ENCODE peak calls at places on chromosomes 3 and 15, in ten cellular contexts. One of them, this sample, is unnamed.
A peak's percentile ranks its signal among the peaks of the same experiment; 100 is the strongest.

GRCh38 chr3:157542711-157543485 is 39.7 kb upstream of the VEPH1 start:
- DNase-seq in esophagus muscularis mucosa: no peak
- DNase-seq in BJ: no peak
- DNase-seq in fibroblast of lung: peak; percentile 79
- DNase-seq in HCT116: no peak
- DNase-seq in heart left ventricle: peak; percentile 84
- DNase-seq in mucosa of descending colon: peak; percentile 87
- DNase-seq in CD8-positive, alpha-beta T cell: no peak
- DNase-seq in psoas muscle: peak; percentile 79
- DNase-seq in WERI-Rb-1: peak; percentile 58
- DNase-seq in this sample: no peak

GRCh38 chr3:130849111-130849552 is 44.8 kb upstream of the ATP2C1 start:
- DNase-seq in esophagus muscularis mucosa: no peak
- DNase-seq in BJ: no peak
- DNase-seq in fibroblast of lung: no peak
- DNase-seq in HCT116: no peak
- DNase-seq in heart left ventricle: peak; percentile 54
- DNase-seq in mucosa of descending colon: peak; percentile 76
- DNase-seq in CD8-positive, alpha-beta T cell: no peak
- DNase-seq in psoas muscle: peak; percentile 34
- DNase-seq in WERI-Rb-1: peak; percentile 9
- DNase-seq in this sample: peak; percentile 39

GRCh38 chr3:155805204-155805801 is 775 bp downstream of the C3orf33 start:
- DNase-seq in esophagus muscularis mucosa: no peak
- DNase-seq in BJ: no peak
- DNase-seq in fibroblast of lung: no peak
- DNase-seq in HCT116: peak; percentile 12
- DNase-seq in heart left ventricle: peak; percentile 45
- DNase-seq in mucosa of descending colon: peak; percentile 70
- DNase-seq in CD8-positive, alpha-beta T cell: peak; percentile 4
- DNase-seq in psoas muscle: peak; percentile 45
- DNase-seq in WERI-Rb-1: no peak
- DNase-seq in this sample: no peak

GRCh38 chr3:31157893-31158620 is 263.6 kb upstream of the GADL1 start:
- DNase-seq in esophagus muscularis mucosa: no peak
- DNase-seq in BJ: peak; percentile 37
- DNase-seq in fibroblast of lung: peak; percentile 56
- DNase-seq in HCT116: no peak
- DNase-seq in heart left ventricle: no peak
- DNase-seq in mucosa of descending colon: no peak
- DNase-seq in CD8-positive, alpha-beta T cell: no peak
- DNase-seq in psoas muscle: no peak
- DNase-seq in WERI-Rb-1: no peak
- DNase-seq in this sample: no peak

GRCh38 chr15:38474155-38474757 is 20.3 kb downstream of the FAM98B start:
- DNase-seq in esophagus muscularis mucosa: no peak
- DNase-seq in BJ: peak; percentile 26
- DNase-seq in fibroblast of lung: peak; percentile 70
- DNase-seq in HCT116: peak; percentile 29
- DNase-seq in heart left ventricle: no peak
- DNase-seq in mucosa of descending colon: no peak
- DNase-seq in CD8-positive, alpha-beta T cell: peak; percentile 24
- DNase-seq in psoas muscle: no peak
- DNase-seq in WERI-Rb-1: peak; percentile 10
- DNase-seq in this sample: peak; percentile 17

GRCh38 chr3:78992830-78993229 is 775.0 kb downstream of the ROBO1 start:
- DNase-seq in esophagus muscularis mucosa: no peak
- DNase-seq in BJ: no peak
- DNase-seq in fibroblast of lung: no peak
- DNase-seq in HCT116: no peak
- DNase-seq in heart left ventricle: no peak
- DNase-seq in mucosa of descending colon: no peak
- DNase-seq in CD8-positive, alpha-beta T cell: no peak
- DNase-seq in psoas muscle: no peak
- DNase-seq in WERI-Rb-1: no peak
- DNase-seq in this sample: no peak

GRCh38 chr3:138180375-138181029 is 5.8 kb upstream of the DBR1 start:
- DNase-seq in esophagus muscularis mucosa: no peak
- DNase-seq in BJ: no peak
- DNase-seq in fibroblast of lung: peak; percentile 27
- DNase-seq in HCT116: peak; percentile 41
- DNase-seq in heart left ventricle: no peak
- DNase-seq in mucosa of descending colon: no peak
- DNase-seq in CD8-positive, alpha-beta T cell: no peak
- DNase-seq in psoas muscle: no peak
- DNase-seq in WERI-Rb-1: peak; percentile 38
- DNase-seq in this sample: no peak

GRCh38 chr3:72200332-72200731 is 415.4 kb upstream of the PROK2 start:
- DNase-seq in esophagus muscularis mucosa: no peak
- DNase-seq in BJ: no peak
- DNase-seq in fibroblast of lung: no peak
- DNase-seq in HCT116: no peak
- DNase-seq in heart left ventricle: no peak
- DNase-seq in mucosa of descending colon: no peak
- DNase-seq in CD8-positive, alpha-beta T cell: no peak
- DNase-seq in psoas muscle: no peak
- DNase-seq in WERI-Rb-1: no peak
- DNase-seq in this sample: no peak

GRCh38 chr3:10952525-10952924 is 40.0 kb upstream of the SLC6A1 start:
- DNase-seq in esophagus muscularis mucosa: no peak
- DNase-seq in BJ: no peak
- DNase-seq in fibroblast of lung: no peak
- DNase-seq in HCT116: no peak
- DNase-seq in heart left ventricle: no peak
- DNase-seq in mucosa of descending colon: no peak
- DNase-seq in CD8-positive, alpha-beta T cell: no peak
- DNase-seq in psoas muscle: no peak
- DNase-seq in WERI-Rb-1: no peak
- DNase-seq in this sample: no peak

GRCh38 chr3:8445861-8446260 is 55.8 kb upstream of the LMCD1 start:
- DNase-seq in esophagus muscularis mucosa: no peak
- DNase-seq in BJ: peak; percentile 90
- DNase-seq in fibroblast of lung: peak; percentile 99
- DNase-seq in HCT116: no peak
- DNase-seq in heart left ventricle: no peak
- DNase-seq in mucosa of descending colon: no peak
- DNase-seq in CD8-positive, alpha-beta T cell: no peak
- DNase-seq in psoas muscle: no peak
- DNase-seq in WERI-Rb-1: no peak
- DNase-seq in this sample: no peak

GRCh38 chr3:16937421-16937820 is 52.7 kb downstream of the PLCL2 start:
- DNase-seq in esophagus muscularis mucosa: no peak
- DNase-seq in BJ: no peak
- DNase-seq in fibroblast of lung: peak; percentile 29
- DNase-seq in HCT116: no peak
- DNase-seq in heart left ventricle: no peak
- DNase-seq in mucosa of descending colon: no peak
- DNase-seq in CD8-positive, alpha-beta T cell: no peak
- DNase-seq in psoas muscle: no peak
- DNase-seq in WERI-Rb-1: no peak
- DNase-seq in this sample: no peak

GRCh38 chr15:27458370-27459084 is 487.5 kb downstream of the GABRG3 start:
- DNase-seq in esophagus muscularis mucosa: peak; percentile 64
- DNase-seq in BJ: no peak
- DNase-seq in fibroblast of lung: no peak
- DNase-seq in HCT116: no peak
- DNase-seq in heart left ventricle: no peak
- DNase-seq in mucosa of descending colon: no peak
- DNase-seq in CD8-positive, alpha-beta T cell: no peak
- DNase-seq in psoas muscle: no peak
- DNase-seq in WERI-Rb-1: no peak
- DNase-seq in this sample: no peak

GRCh38 chr3:16338999-16339398 is 74.0 kb downstream of the OXNAD1 start:
- DNase-seq in esophagus muscularis mucosa: no peak
- DNase-seq in BJ: peak; percentile 95
- DNase-seq in fibroblast of lung: peak; percentile 90
- DNase-seq in HCT116: no peak
- DNase-seq in heart left ventricle: no peak
- DNase-seq in mucosa of descending colon: no peak
- DNase-seq in CD8-positive, alpha-beta T cell: peak; percentile 8
- DNase-seq in psoas muscle: no peak
- DNase-seq in WERI-Rb-1: peak; percentile 30
- DNase-seq in this sample: no peak

GRCh38 chr3:26535151-26535550 is 87.4 kb upstream of the LRRC3B start:
- DNase-seq in esophagus muscularis mucosa: no peak
- DNase-seq in BJ: no peak
- DNase-seq in fibroblast of lung: no peak
- DNase-seq in HCT116: no peak
- DNase-seq in heart left ventricle: no peak
- DNase-seq in mucosa of descending colon: no peak
- DNase-seq in CD8-positive, alpha-beta T cell: no peak
- DNase-seq in psoas muscle: no peak
- DNase-seq in WERI-Rb-1: no peak
- DNase-seq in this sample: no peak

GRCh38 chr3:87901141-87901540 is 157.7 kb downstream of the CGGBP1 start:
- DNase-seq in esophagus muscularis mucosa: no peak
- DNase-seq in BJ: no peak
- DNase-seq in fibroblast of lung: no peak
- DNase-seq in HCT116: no peak
- DNase-seq in heart left ventricle: no peak
- DNase-seq in mucosa of descending colon: no peak
- DNase-seq in CD8-positive, alpha-beta T cell: no peak
- DNase-seq in psoas muscle: no peak
- DNase-seq in WERI-Rb-1: no peak
- DNase-seq in this sample: no peak

GRCh38 chr15:70236306-70237103 is 138.8 kb upstream of the TLE3 start:
- DNase-seq in esophagus muscularis mucosa: no peak
- DNase-seq in BJ: no peak
- DNase-seq in fibroblast of lung: peak; percentile 88
- DNase-seq in HCT116: no peak
- DNase-seq in heart left ventricle: no peak
- DNase-seq in mucosa of descending colon: no peak
- DNase-seq in CD8-positive, alpha-beta T cell: no peak
- DNase-seq in psoas muscle: no peak
- DNase-seq in WERI-Rb-1: no peak
- DNase-seq in this sample: no peak

GRCh38 chr3:45765956-45766355 is 30.4 kb downstream of the SLC6A20 start:
- DNase-seq in esophagus muscularis mucosa: no peak
- DNase-seq in BJ: no peak
- DNase-seq in fibroblast of lung: no peak
- DNase-seq in HCT116: no peak
- DNase-seq in heart left ventricle: no peak
- DNase-seq in mucosa of descending colon: no peak
- DNase-seq in CD8-positive, alpha-beta T cell: no peak
- DNase-seq in psoas muscle: no peak
- DNase-seq in WERI-Rb-1: no peak
- DNase-seq in this sample: no peak

GRCh38 chr3:4351164-4351855 is 48.1 kb downstream of the SETMAR start:
- DNase-seq in esophagus muscularis mucosa: no peak
- DNase-seq in BJ: no peak
- DNase-seq in fibroblast of lung: peak; percentile 68
- DNase-seq in HCT116: no peak
- DNase-seq in heart left ventricle: no peak
- DNase-seq in mucosa of descending colon: no peak
- DNase-seq in CD8-positive, alpha-beta T cell: no peak
- DNase-seq in psoas muscle: no peak
- DNase-seq in WERI-Rb-1: no peak
- DNase-seq in this sample: no peak

GRCh38 chr3:152302521-152303021 is 33.8 kb downstream of the MBNL1 start:
- DNase-seq in esophagus muscularis mucosa: no peak
- DNase-seq in BJ: peak; percentile 98
- DNase-seq in fibroblast of lung: peak; percentile 91
- DNase-seq in HCT116: no peak
- DNase-seq in heart left ventricle: peak; percentile 74
- DNase-seq in mucosa of descending colon: no peak
- DNase-seq in CD8-positive, alpha-beta T cell: no peak
- DNase-seq in psoas muscle: peak; percentile 40
- DNase-seq in WERI-Rb-1: no peak
- DNase-seq in this sample: peak; percentile 38

DNA sequence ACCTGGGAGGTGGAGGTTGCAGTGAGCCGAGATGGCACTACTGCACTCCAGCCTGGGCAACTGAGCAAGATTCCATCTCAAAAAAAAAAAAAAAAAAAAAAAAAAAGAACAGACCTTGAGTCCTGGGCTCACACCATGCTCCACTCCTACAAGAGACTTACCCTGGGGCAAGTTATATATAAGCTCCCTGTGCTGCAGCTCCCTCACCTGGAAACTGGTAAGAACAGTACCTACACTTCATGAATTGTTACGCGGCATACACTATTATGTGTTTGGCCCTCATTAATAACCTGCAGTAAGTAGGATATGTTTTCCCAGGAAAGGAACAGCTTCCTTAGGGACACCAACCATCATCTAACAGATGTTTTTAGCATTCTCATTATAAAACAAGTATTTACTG is 119.6 kb downstream of the FMN1 start:
- DNase-seq in esophagus muscularis mucosa: no peak
- DNase-seq in BJ: no peak
- DNase-seq in fibroblast of lung: no peak
- DNase-seq in HCT116: no peak
- DNase-seq in heart left ventricle: no peak
- DNase-seq in mucosa of descending colon: no peak
- DNase-seq in CD8-positive, alpha-beta T cell: no peak
- DNase-seq in psoas muscle: no peak
- DNase-seq in WERI-Rb-1: no peak
- DNase-seq in this sample: no peak
- TF ChIP-seq CTCF in esophagus muscularis mucosa: no peak
- TF ChIP-seq CTCF in BJ: no peak
- TF ChIP-seq CTCF in fibroblast of lung: no peak
- TF ChIP-seq CTCF in HCT116: peak; percentile 18
- TF ChIP-seq CTCF in heart left ventricle: no peak
- TF ChIP-seq CTCF in mucosa of descending colon: no peak
- TF ChIP-seq CTCF in CD8-positive, alpha-beta T cell: no peak
- TF ChIP-seq CTCF in psoas muscle: peak; percentile 27
- TF ChIP-seq CTCF in WERI-Rb-1: peak; percentile 5
- TF ChIP-seq CTCF in this sample: no peak

GRCh38 chr3:51389423-51390183 is 1.5 kb upstream of the RBM15B start:
- DNase-seq in esophagus muscularis mucosa: no peak
- DNase-seq in BJ: no peak
- DNase-seq in fibroblast of lung: peak; percentile 48
- DNase-seq in HCT116: no peak
- DNase-seq in heart left ventricle: peak; percentile 48
- DNase-seq in mucosa of descending colon: peak; percentile 61
- DNase-seq in CD8-positive, alpha-beta T cell: peak; percentile 34
- DNase-seq in psoas muscle: peak; percentile 46
- DNase-seq in WERI-Rb-1: peak; percentile 76
- DNase-seq in this sample: no peak
- H3K36me3 ChIP-seq in esophagus muscularis mucosa: peaks cover 32% of the 10 kb centered on the region
- H3K36me3 ChIP-seq in BJ: peaks cover 18% of the 10 kb centered on the region
- H3K36me3 ChIP-seq in fibroblast of lung: peaks cover 32% of the 10 kb centered on the region
- H3K36me3 ChIP-seq in HCT116: peaks cover 3% of the 10 kb centered on the region
- H3K36me3 ChIP-seq in heart left ventricle: peaks cover 10% of the 10 kb centered on the region
- H3K36me3 ChIP-seq in mucosa of descending colon: no peaks in the 10 kb centered on the region
- H3K36me3 ChIP-seq in CD8-positive, alpha-beta T cell: peaks cover 23% of the 10 kb centered on the region
- H3K36me3 ChIP-seq in psoas muscle: peaks cover 3% of the 10 kb centered on the region
- H3K36me3 ChIP-seq in WERI-Rb-1: peaks cover 80% of the 10 kb centered on the region
- H3K36me3 ChIP-seq in this sample: peaks cover 36% of the 10 kb centered on the region

GRCh38 chr15:68578175-68578959 is 426 bp upstream of the CORO2B start:
- DNase-seq in esophagus muscularis mucosa: no peak
- DNase-seq in BJ: no peak
- DNase-seq in fibroblast of lung: peak; percentile 69
- DNase-seq in HCT116: no peak
- DNase-seq in heart left ventricle: peak; percentile 88
- DNase-seq in mucosa of descending colon: peak; percentile 59
- DNase-seq in CD8-positive, alpha-beta T cell: no peak
- DNase-seq in psoas muscle: peak; percentile 83
- DNase-seq in WERI-Rb-1: peak; percentile 88
- DNase-seq in this sample: no peak
- H3K4me3 ChIP-seq in esophagus muscularis mucosa: peak overlapping the region; percentile 70
- H3K4me3 ChIP-seq in BJ: peak overlapping the region; percentile 50
- H3K4me3 ChIP-seq in fibroblast of lung: peak overlapping the region; percentile 52
- H3K4me3 ChIP-seq in HCT116: peak overlapping the region; percentile 52
- H3K4me3 ChIP-seq in heart left ventricle: peak overlapping the region; percentile 68
- H3K4me3 ChIP-seq in mucosa of descending colon: no peak overlapping the region
- H3K4me3 ChIP-seq in CD8-positive, alpha-beta T cell: peak overlapping the region; percentile 45
- H3K4me3 ChIP-seq in psoas muscle: peak overlapping the region; percentile 71
- H3K4me3 ChIP-seq in WERI-Rb-1: peak overlapping the region; percentile 73
- H3K4me3 ChIP-seq in this sample: no peak overlapping the region

GRCh38 chr3:126309162-126309561 is 48.0 kb downstream of the KLF15 start:
- DNase-seq in esophagus muscularis mucosa: peak; percentile 88
- DNase-seq in BJ: no peak
- DNase-seq in fibroblast of lung: no peak
- DNase-seq in HCT116: no peak
- DNase-seq in heart left ventricle: no peak
- DNase-seq in mucosa of descending colon: no peak
- DNase-seq in CD8-positive, alpha-beta T cell: no peak
- DNase-seq in psoas muscle: no peak
- DNase-seq in WERI-Rb-1: no peak
- DNase-seq in this sample: no peak
- TF ChIP-seq CTCF in esophagus muscularis mucosa: no peak
- TF ChIP-seq CTCF in BJ: no peak
- TF ChIP-seq CTCF in fibroblast of lung: no peak
- TF ChIP-seq CTCF in HCT116: no peak
- TF ChIP-seq CTCF in heart left ventricle: no peak
- TF ChIP-seq CTCF in mucosa of descending colon: no peak
- TF ChIP-seq CTCF in CD8-positive, alpha-beta T cell: no peak
- TF ChIP-seq CTCF in psoas muscle: no peak
- TF ChIP-seq CTCF in WERI-Rb-1: no peak
- TF ChIP-seq CTCF in this sample: no peak